ENCODE peak calls at places on chromosomes 6 and 20, in four cellular contexts. One of them, this sample, is unnamed.

GRCh38 chr6:85610182-85610895 is 16.7 kb upstream of the SNX14 start:
- DNase-seq in transverse colon: no peak
- DNase-seq in SK-N-SH: no peak
- DNase-seq in K562: no peak
- DNase-seq in this sample: no peak

GRCh38 chr6:170405311-170405975 is 98.9 kb downstream of the FAM120B start:
- DNase-seq in transverse colon: no peak
- DNase-seq in SK-N-SH: no peak
- DNase-seq in K562: no peak
- DNase-seq in this sample: no peak

GRCh38 chr6:83518946-83519489 is 6.7 kb downstream of the PRSS35 start:
- DNase-seq in transverse colon: no peak
- DNase-seq in SK-N-SH: peak; percentile 37
- DNase-seq in K562: no peak
- DNase-seq in this sample: no peak

GRCh38 chr20:37343212-37343993 is 2.5 kb upstream of the SRC start:
- DNase-seq in transverse colon: peak; percentile 87
- DNase-seq in SK-N-SH: no peak
- DNase-seq in K562: no peak
- DNase-seq in this sample: no peak

GRCh38 chr20:10429443-10429981 is 4.5 kb downstream of the MKKS start:
- DNase-seq in transverse colon: peak; percentile 53
- DNase-seq in SK-N-SH: no peak
- DNase-seq in K562: no peak
- DNase-seq in this sample: no peak

GRCh38 chr6:53673138-53673801 is 7.7 kb upstream of the KLHL31 start:
- DNase-seq in transverse colon: no peak
- DNase-seq in SK-N-SH: no peak
- DNase-seq in K562: no peak
- DNase-seq in this sample: no peak

GRCh38 chr6:166435574-166435973 is 52.8 kb upstream of the MPC1 start:
- DNase-seq in transverse colon: peak; percentile 24
- DNase-seq in SK-N-SH: peak; percentile 71
- DNase-seq in K562: no peak
- DNase-seq in this sample: peak; percentile 33

GRCh38 chr6:85077098-85077497 is 312.7 kb upstream of the TBX18 start:
- DNase-seq in transverse colon: no peak
- DNase-seq in SK-N-SH: no peak
- DNase-seq in K562: no peak
- DNase-seq in this sample: no peak

GRCh38 chr6:135411339-135411738 is 86.2 kb downstream of the AHI1 start:
- DNase-seq in transverse colon: no peak
- DNase-seq in SK-N-SH: no peak
- DNase-seq in K562: peak; percentile 15
- DNase-seq in this sample: no peak

GRCh38 chr20:9515761-9516657 is 1.6 kb downstream of the LAMP5 start:
- DNase-seq in transverse colon: no peak
- DNase-seq in SK-N-SH: peak; percentile 76
- DNase-seq in K562: no peak
- DNase-seq in this sample: no peak

GRCh38 chr6:14877758-14878157 is 368.1 kb upstream of the JARID2 start:
- DNase-seq in transverse colon: no peak
- DNase-seq in SK-N-SH: no peak
- DNase-seq in K562: no peak
- DNase-seq in this sample: no peak

GRCh38 chr20:53622247-53623114 is 28.8 kb upstream of the ZNF217 start:
- DNase-seq in transverse colon: no peak
- DNase-seq in SK-N-SH: no peak
- DNase-seq in K562: peak; percentile 4
- DNase-seq in this sample: no peak

GRCh38 chr6:149846321-149846720 is 17.8 kb downstream of the LRP11 start:
- DNase-seq in transverse colon: no peak
- DNase-seq in SK-N-SH: no peak
- DNase-seq in K562: peak; percentile 29
- DNase-seq in this sample: no peak

GRCh38 chr20:47502801-47503239 is 1.1 kb downstream of the NCOA3 start:
- DNase-seq in transverse colon: no peak
- DNase-seq in SK-N-SH: peak; percentile 39
- DNase-seq in K562: no peak
- DNase-seq in this sample: no peak

GRCh38 chr6:88166901-88167624 is 916 bp upstream of the CNR1 start:
- DNase-seq in transverse colon: no peak
- DNase-seq in SK-N-SH: peak; percentile 69
- DNase-seq in K562: no peak
- DNase-seq in this sample: no peak

GRCh38 chr6:36615018-36615761 is 21.0 kb downstream of the SRSF3 start:
- DNase-seq in transverse colon: no peak
- DNase-seq in SK-N-SH: peak; percentile 49
- DNase-seq in K562: peak; percentile 65
- DNase-seq in this sample: no peak

GRCh38 chr20:1633535-1633934 is 13.7 kb upstream of the SIRPB1 start:
- DNase-seq in transverse colon: no peak
- DNase-seq in SK-N-SH: no peak
- DNase-seq in K562: peak; percentile 6
- DNase-seq in this sample: no peak

GRCh38 chr6:44386929-44387345 is 569 bp upstream of the CDC5L start:
- DNase-seq in transverse colon: no peak
- DNase-seq in SK-N-SH: peak; percentile 59
- DNase-seq in K562: peak; percentile 47
- DNase-seq in this sample: no peak

GRCh38 chr6:37818536-37819176 is 871 bp upstream of the ZFAND3 start:
- DNase-seq in transverse colon: peak; percentile 97
- DNase-seq in SK-N-SH: peak; percentile 93
- DNase-seq in K562: peak; percentile 97
- DNase-seq in this sample: peak; percentile 84

GRCh38 chr20:42442728-42443127 is 747.0 kb downstream of the PTPRT start:
- DNase-seq in transverse colon: no peak
- DNase-seq in SK-N-SH: no peak
- DNase-seq in K562: no peak
- DNase-seq in this sample: no peak

GRCh38 chr20:58864346-58864745 is 11.8 kb downstream of the GNAS start:
- DNase-seq in transverse colon: no peak
- DNase-seq in SK-N-SH: peak; percentile 49
- DNase-seq in K562: no peak
- DNase-seq in this sample: no peak

GRCh38 chr6:49401063-49401462 is 62.0 kb downstream of the MMUT start:
- DNase-seq in transverse colon: no peak
- DNase-seq in SK-N-SH: no peak
- DNase-seq in K562: no peak
- DNase-seq in this sample: no peak

GRCh38 chr6:74891358-74891811 is 314.5 kb downstream of the COL12A1 start:
- DNase-seq in transverse colon: no peak
- DNase-seq in SK-N-SH: no peak
- DNase-seq in K562: no peak
- DNase-seq in this sample: no peak

GRCh38 chr6:127907960-127908640 is 7.2 kb upstream of the THEMIS start:
- DNase-seq in transverse colon: no peak
- DNase-seq in SK-N-SH: no peak
- DNase-seq in K562: no peak
- DNase-seq in this sample: no peak

GRCh38 chr6:7805828-7806227 is 79.9 kb downstream of the BMP6 start:
- DNase-seq in transverse colon: no peak
- DNase-seq in SK-N-SH: no peak
- DNase-seq in K562: no peak
- DNase-seq in this sample: no peak

GRCh38 chr6:20943036-20943627 is 408.9 kb downstream of the CDKAL1 start:
- DNase-seq in transverse colon: no peak
- DNase-seq in SK-N-SH: no peak
- DNase-seq in K562: no peak
- DNase-seq in this sample: no peak

GRCh38 chr6:134074151-134074712 is 21.8 kb upstream of the SLC2A12 start:
- DNase-seq in transverse colon: no peak
- DNase-seq in SK-N-SH: no peak
- DNase-seq in K562: no peak
- DNase-seq in this sample: no peak

GRCh38 chr20:1122388-1123315 is 4.2 kb downstream of the PSMF1 start:
- DNase-seq in transverse colon: peak; percentile 39
- DNase-seq in SK-N-SH: no peak
- DNase-seq in K562: no peak
- DNase-seq in this sample: no peak

GRCh38 chr6:146914563-146915483 is 289.4 kb upstream of the STXBP5 start:
- DNase-seq in transverse colon: no peak
- DNase-seq in SK-N-SH: peak; percentile 8
- DNase-seq in K562: peak; percentile 64
- DNase-seq in this sample: no peak

GRCh38 chr6:168044521-168045130 is 34.4 kb downstream of the FRMD1 start:
- DNase-seq in transverse colon: no peak
- DNase-seq in SK-N-SH: no peak
- DNase-seq in K562: no peak
- DNase-seq in this sample: no peak

GRCh38 chr20:10696650-10697049 is 22.9 kb upstream of the JAG1 start:
- DNase-seq in transverse colon: no peak
- DNase-seq in SK-N-SH: no peak
- DNase-seq in K562: peak; percentile 39
- DNase-seq in this sample: no peak

DNA sequence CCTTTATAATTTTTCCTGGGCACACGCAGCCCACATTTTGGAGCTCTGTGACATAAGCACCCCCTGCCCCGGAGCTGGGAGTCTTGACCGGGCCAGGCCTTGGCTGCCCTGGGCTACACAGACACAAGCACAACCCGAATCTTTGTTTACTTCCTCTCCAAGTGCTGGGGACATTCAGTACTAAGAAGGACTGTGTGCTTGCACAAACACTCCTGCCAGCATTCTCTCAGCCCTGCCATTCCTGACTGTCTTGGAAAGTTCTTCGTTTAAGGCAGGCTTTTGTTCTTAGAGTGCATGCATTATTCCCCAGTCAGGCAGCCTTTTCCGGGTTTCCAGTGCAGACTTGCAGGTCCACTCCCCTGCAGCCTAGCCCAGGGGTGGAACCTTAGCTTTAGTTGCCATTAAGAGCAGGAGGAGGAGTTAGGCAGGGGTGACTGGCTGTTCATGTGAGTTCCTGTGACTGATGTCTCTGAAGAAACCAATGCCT is 28.6 kb downstream of the FOXO3 start:
- DNase-seq in transverse colon: peak; percentile 83
- DNase-seq in SK-N-SH: peak; percentile 36
- DNase-seq in K562: peak; percentile 33
- DNase-seq in this sample: no peak
- TF ChIP-seq POLR2AphosphoS5 in transverse colon: peak; percentile 93
- TF ChIP-seq POLR2AphosphoS5 in SK-N-SH: no peak
- TF ChIP-seq POLR2AphosphoS5 in K562: no peak
- TF ChIP-seq POLR2AphosphoS5 in this sample: no peak

DNA sequence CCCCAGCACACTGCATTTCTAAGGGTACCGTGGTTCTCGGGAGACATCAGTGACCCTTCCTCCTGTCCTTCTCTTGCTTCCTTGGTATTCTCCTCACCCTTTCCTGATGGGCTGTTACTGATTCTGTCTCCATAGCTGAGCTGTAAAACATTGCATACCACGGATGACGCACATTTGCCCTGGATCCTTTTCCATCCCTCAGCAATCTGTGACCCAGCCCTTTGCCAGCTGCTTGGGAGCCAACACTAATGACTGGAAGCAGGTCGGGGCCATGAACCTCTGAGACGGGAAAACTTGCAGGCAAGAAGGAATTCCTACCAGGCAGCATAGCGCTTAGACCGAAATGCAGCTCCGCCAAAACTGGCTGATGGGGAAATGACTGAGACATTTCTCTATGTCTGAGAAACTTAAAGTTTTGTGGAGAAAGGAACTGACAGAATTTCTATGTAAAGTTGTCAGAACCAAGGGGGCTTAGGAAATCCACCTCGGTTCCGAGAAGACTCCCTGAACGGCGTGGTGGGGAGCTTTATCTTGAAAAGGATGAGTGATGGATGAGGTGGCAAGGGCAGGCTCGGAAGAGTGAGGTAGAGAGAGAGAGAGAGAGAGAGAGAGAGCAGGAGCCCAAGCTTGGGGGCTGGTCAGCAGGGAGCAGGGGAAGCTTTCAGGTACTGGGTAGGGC is 19.2 kb downstream of the TUBB2B start:
- DNase-seq in transverse colon: no peak
- DNase-seq in SK-N-SH: peak; percentile 42
- DNase-seq in K562: no peak
- DNase-seq in this sample: no peak
- TF ChIP-seq POLR2AphosphoS5 in transverse colon: no peak
- TF ChIP-seq POLR2AphosphoS5 in SK-N-SH: no peak
- TF ChIP-seq POLR2AphosphoS5 in K562: no peak
- TF ChIP-seq POLR2AphosphoS5 in this sample: no peak

GRCh38 chr6:41462033-41462432 is 84.1 kb upstream of the FOXP4 start:
- DNase-seq in transverse colon: no peak
- DNase-seq in SK-N-SH: no peak
- DNase-seq in K562: no peak
- DNase-seq in this sample: no peak
- TF ChIP-seq POLR2AphosphoS5 in transverse colon: no peak
- TF ChIP-seq POLR2AphosphoS5 in SK-N-SH: no peak
- TF ChIP-seq POLR2AphosphoS5 in K562: no peak
- TF ChIP-seq POLR2AphosphoS5 in this sample: no peak

GRCh38 chr6:116387374-116387773 is 16.6 kb downstream of the DSE start:
- DNase-seq in transverse colon: no peak
- DNase-seq in SK-N-SH: no peak
- DNase-seq in K562: no peak
- DNase-seq in this sample: no peak
- TF ChIP-seq POLR2AphosphoS5 in transverse colon: no peak
- TF ChIP-seq POLR2AphosphoS5 in SK-N-SH: no peak
- TF ChIP-seq POLR2AphosphoS5 in K562: no peak
- TF ChIP-seq POLR2AphosphoS5 in this sample: no peak

DNA sequence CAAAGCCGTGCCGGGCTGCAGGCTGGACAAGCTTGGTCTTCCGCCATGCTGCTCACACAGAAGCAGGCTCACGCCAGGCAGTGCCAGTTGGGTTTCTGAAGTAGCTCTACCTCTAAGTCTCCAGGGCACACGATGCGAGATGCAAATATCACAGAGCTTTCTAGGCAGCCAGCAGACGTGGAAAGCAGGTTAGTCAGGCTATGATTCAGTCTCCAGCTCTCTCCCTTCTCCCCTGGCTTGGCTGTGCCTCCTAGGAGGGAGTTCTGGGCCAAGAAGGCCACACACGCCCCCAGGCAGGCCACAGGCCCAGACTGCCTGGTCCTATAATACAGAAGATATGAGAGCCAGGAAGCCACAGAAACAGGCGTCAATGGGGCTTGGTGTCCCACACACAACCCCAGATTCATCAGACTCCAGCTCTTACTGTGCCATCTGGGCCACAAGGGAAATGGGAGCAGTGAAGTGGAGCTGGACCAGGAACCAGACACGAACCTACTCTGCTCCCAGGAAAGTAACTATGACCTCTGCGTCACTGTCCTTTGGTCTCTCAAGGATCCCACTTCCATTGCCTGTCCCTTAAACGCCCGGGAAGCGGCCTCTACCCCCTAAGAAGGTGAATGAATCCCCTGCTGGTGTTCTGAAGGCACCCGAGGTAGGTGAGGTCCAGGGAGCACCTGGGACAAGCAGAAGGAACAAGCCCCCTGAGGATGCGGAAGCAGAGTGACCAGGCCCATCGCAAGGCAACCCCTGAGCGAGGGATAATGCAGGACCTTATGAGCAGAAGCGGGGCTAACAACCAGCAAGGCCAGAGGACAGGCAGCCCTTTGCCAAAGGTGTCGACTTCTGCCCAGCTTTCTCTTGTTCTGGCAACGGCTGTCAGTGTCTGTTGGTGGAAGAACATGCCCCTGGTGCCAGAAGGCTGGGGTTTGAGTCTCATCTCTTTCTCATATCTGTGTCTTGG is 61.1 kb downstream of the GFOD1 start:
- DNase-seq in transverse colon: no peak
- DNase-seq in SK-N-SH: no peak
- DNase-seq in K562: no peak
- DNase-seq in this sample: no peak
- TF ChIP-seq POLR2AphosphoS5 in transverse colon: no peak
- TF ChIP-seq POLR2AphosphoS5 in SK-N-SH: no peak
- TF ChIP-seq POLR2AphosphoS5 in K562: no peak
- TF ChIP-seq POLR2AphosphoS5 in this sample: no peak

GRCh38 chr6:158818008-158818579 is 1.1 kb downstream of the EZR start:
- DNase-seq in transverse colon: peak; percentile 89
- DNase-seq in SK-N-SH: peak; percentile 93
- DNase-seq in K562: peak; percentile 87
- DNase-seq in this sample: peak; percentile 53
- TF ChIP-seq POLR2AphosphoS5 in transverse colon: peak; percentile 98
- TF ChIP-seq POLR2AphosphoS5 in SK-N-SH: peak; percentile 83
- TF ChIP-seq POLR2AphosphoS5 in K562: peak; percentile 57
- TF ChIP-seq POLR2AphosphoS5 in this sample: peak; percentile 83

This sample was measured in GM12891.